ENCODE peak calls at places on chromosomes 2 and 18, in seven cellular contexts. U, W, I, N, F, T and V are unnamed samples.

GRCh38 chr2:223357076-223357475 is 245.1 kb downstream of the SCG2 start:
- DNase-seq in I (no peak), T (no peak), N (no peak), F (no peak), W (no peak), U (no peak), V (no peak)

GRCh38 chr18:48022531-48023330 is 92.3 kb upstream of the SMAD2 start:
- DNase-seq in U (peak; percentile 72), N (no peak), T (peak; percentile 74), I (no peak), F (peak; percentile 82), W (no peak), V (no peak)

GRCh38 chr2:134201559-134201958 is 52.3 kb upstream of the MGAT5 start:
- DNase-seq in T (no peak), U (no peak), N (no peak), F (no peak), I (no peak), W (peak; percentile 64), V (no peak)

GRCh38 chr2:62920070-62920469 is 130.6 kb upstream of the OTX1 start:
- DNase-seq in U (no peak), F (no peak), I (no peak), N (no peak), T (no peak), W (no peak), V (no peak)

GRCh38 chr18:27619259-27619772 is 434.2 kb upstream of the CHST9 start:
- DNase-seq in U (no peak), W (no peak), F (no peak), I (no peak), T (no peak), N (no peak), V (no peak)

GRCh38 chr2:62281661-62282060 is 85.7 kb downstream of the B3GNT2 start:
- DNase-seq in W (no peak), I (no peak), U (no peak), T (peak; percentile 15), N (no peak), F (no peak), V (no peak)

GRCh38 chr18:48798334-48799197 is 152.2 kb downstream of the SMAD7 start:
- DNase-seq in N (peak; percentile 54), I (no peak), T (peak; percentile 62), W (peak; percentile 81), F (no peak), U (no peak), V (no peak)

GRCh38 chr2:121625953-121626352 is 23.3 kb downstream of the CLASP1 start:
- DNase-seq in I (no peak), W (no peak), T (no peak), U (no peak), N (no peak), F (no peak), V (no peak)

GRCh38 chr18:21183670-21184069 is 58.4 kb upstream of the GREB1L start:
- DNase-seq in U (no peak), W (no peak), N (no peak), I (peak; percentile 30), F (no peak), T (no peak), V (no peak)

GRCh38 chr2:172062402-172063004 is 22.8 kb upstream of the DLX1 start:
- DNase-seq in I (no peak), F (no peak), T (no peak), W (no peak), N (no peak), U (no peak), V (no peak)

GRCh38 chr2:216139884-216140283 is 30.7 kb downstream of the XRCC5 start:
- DNase-seq in T (no peak), I (no peak), F (peak; percentile 53), U (peak; percentile 39), N (no peak), W (no peak), V (no peak)

GRCh38 chr2:84894758-84895520 is 10.5 kb upstream of the TMSB10 start:
- DNase-seq in T (no peak), W (peak; percentile 49), N (no peak), I (no peak), F (no peak), U (no peak), V (no peak)

GRCh38 chr2:51734115-51734514 is 702.2 kb upstream of the NRXN1 start:
- DNase-seq in T (no peak), F (no peak), W (no peak), U (no peak), N (no peak), I (no peak), V (no peak)

GRCh38 chr2:106932644-106933043 is 46.7 kb upstream of the ST6GAL2 start:
- DNase-seq in T (no peak), F (peak; percentile 17), N (no peak), U (no peak), W (no peak), I (no peak), V (no peak)

GRCh38 chr2:54310314-54310713 is 54.3 kb upstream of the TSPYL6 start:
- DNase-seq in U (no peak), N (no peak), W (no peak), F (no peak), T (no peak), I (no peak), V (no peak)

GRCh38 chr2:241352227-241352626 is 3.9 kb upstream of the FARP2 start:
- DNase-seq in F (no peak), N (no peak), W (no peak), T (no peak), U (no peak), I (no peak), V (no peak)

GRCh38 chr2:1556776-1557466 is 143.7 kb downstream of the TPO start:
- DNase-seq in T (peak; percentile 81), W (no peak), N (no peak), F (peak; percentile 41), I (no peak), U (no peak), V (no peak)

GRCh38 chr2:25377822-25378421 is 36.2 kb upstream of the DNMT3A start:
- DNase-seq in I (no peak), F (no peak), T (peak; percentile 85), N (peak; percentile 53), U (no peak), W (no peak), V (no peak)

GRCh38 chr2:24830786-24831185 is 37.6 kb downstream of the CENPO start:
- DNase-seq in T (peak; percentile 74), N (peak; percentile 36), W (no peak), F (no peak), I (no peak), U (no peak), V (no peak)

GRCh38 chr2:27721335-27721734 is 50.2 kb upstream of the MRPL33 start:
- DNase-seq in T (peak; percentile 80), N (no peak), I (no peak), U (no peak), W (no peak), F (peak; percentile 84), V (no peak)

GRCh38 chr2:26768759-26769500 is 4.8 kb downstream of the SLC35F6 start:
- DNase-seq in I (no peak), W (peak; percentile 89), U (no peak), T (peak; percentile 98), N (peak; percentile 86), F (peak; percentile 69), V (peak; percentile 30)

GRCh38 chr2:1504311-1504750 is 91.1 kb downstream of the TPO start:
- DNase-seq in W (no peak), U (no peak), F (no peak), I (no peak), N (peak; percentile 57), T (no peak), V (no peak)

GRCh38 chr2:18701981-18702380 is 112.6 kb upstream of the NT5C1B start:
- DNase-seq in F (peak; percentile 11), U (no peak), N (no peak), I (no peak), W (no peak), T (no peak), V (no peak)

GRCh38 chr2:56040189-56040588 is 116.6 kb upstream of the EFEMP1 start:
- DNase-seq in F (no peak), W (no peak), U (no peak), N (no peak), I (no peak), T (no peak), V (no peak)

DNA sequence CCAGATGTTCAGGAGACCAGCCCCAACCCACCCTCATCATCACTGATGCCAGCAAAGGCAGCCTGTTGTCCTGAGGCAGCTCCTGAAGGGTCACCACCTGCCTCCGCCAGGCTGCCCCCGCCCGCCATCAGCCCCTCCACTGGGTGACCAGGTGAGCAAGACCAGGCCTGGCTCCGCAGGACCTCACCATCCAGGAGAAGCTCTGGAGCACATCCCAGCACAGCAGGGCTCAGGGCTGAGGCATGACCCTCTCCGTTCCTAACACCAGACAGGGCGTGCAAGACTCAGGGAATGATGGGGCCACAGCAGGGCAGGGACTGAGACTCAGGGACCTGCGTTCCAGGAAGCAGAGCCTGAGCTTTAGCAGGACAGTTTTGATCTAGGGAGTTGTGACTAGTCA is 218.8 kb upstream of the RAB6C start:
- DNase-seq in U (no peak), N (no peak), F (no peak), T (peak; percentile 62), W (no peak), I (no peak), V (no peak)
- H3K4me3 ChIP-seq in U (no peak overlapping the region), N (no peak overlapping the region), F (no peak overlapping the region), T (no peak overlapping the region), W (no peak overlapping the region), I (no peak overlapping the region), V (no peak overlapping the region)

GRCh38 chr18:55416791-55417190 is 171.2 kb downstream of the TCF4 start:
- DNase-seq in N (no peak), W (no peak), T (no peak), I (no peak), F (no peak), U (no peak), V (no peak)
- H3K4me3 ChIP-seq in N (no peak overlapping the region), W (no peak overlapping the region), T (no peak overlapping the region), I (no peak overlapping the region), F (no peak overlapping the region), U (no peak overlapping the region), V (no peak overlapping the region)

GRCh38 chr2:166373539-166373938 is 2.2 kb downstream of the SCN9A start:
- DNase-seq in U (no peak), I (no peak), T (no peak), W (no peak), N (no peak), F (no peak), V (no peak)
- H3K4me3 ChIP-seq in U (no peak overlapping the region), I (no peak overlapping the region), T (no peak overlapping the region), W (no peak overlapping the region), N (no peak overlapping the region), F (peak overlapping the region; percentile 16), V (no peak overlapping the region)

DNA sequence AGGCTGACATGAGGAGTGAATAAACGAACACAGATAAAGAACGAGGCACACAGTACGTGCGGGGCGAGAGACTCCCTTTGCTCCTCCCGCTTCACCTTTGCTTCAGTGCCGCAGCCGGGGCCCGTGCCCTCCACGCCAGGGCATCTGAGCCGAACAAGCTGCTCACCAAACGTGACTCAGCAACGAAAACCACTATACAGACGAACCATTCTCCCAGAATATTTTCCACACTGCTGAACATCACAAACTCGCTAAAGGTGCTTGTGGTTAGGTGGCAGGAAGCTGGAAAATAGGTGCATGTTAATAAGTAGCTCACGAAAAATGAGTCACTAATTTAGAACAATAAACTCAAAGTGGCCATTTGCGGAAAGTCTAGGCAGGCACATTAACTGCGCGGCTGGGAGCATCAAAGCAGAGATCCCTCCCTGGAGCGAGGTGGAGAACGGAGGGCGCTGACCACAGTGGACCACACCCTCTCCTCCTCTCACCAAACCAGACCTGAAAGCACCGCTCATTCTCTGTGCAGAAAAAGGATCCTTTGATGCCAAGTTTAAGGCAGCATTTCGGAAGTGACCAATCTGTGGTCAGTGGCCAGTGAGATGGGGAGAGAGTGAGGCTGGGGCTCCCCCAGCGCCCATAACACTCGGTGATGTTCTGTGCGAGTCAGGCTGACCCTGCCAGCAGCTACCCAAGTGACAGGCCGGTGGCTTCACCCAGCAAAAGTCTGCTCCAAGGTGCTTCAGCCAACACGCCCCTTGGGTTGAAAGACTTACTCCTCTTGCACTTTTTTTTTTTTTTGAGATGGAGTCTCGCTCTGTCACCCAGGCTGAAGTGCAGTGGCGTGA is 153.2 kb downstream of the HDAC4 start:
- DNase-seq in N (no peak), W (no peak), F (no peak), U (no peak), I (no peak), T (peak; percentile 68), V (no peak)
- H3K4me3 ChIP-seq in N (no peak overlapping the region), W (no peak overlapping the region), F (no peak overlapping the region), U (no peak overlapping the region), I (no peak overlapping the region), T (no peak overlapping the region), V (no peak overlapping the region)